ENCODE peak calls at places on chromosomes 7 and 10, in four cellular contexts. L is T-cell, C is NCI-H446 treated with DMSO at 0.1 percent for 48 hours, N is GM04504. P is an unnamed sample.

GRCh38 chr10:132539431-132539839 is 1.8 kb downstream of the INPP5A start:
- DNase-seq in N (no peak), L (peak; percentile 60), C (no peak), P (no peak)

GRCh38 chr7:112654322-112655216 is 135.6 kb downstream of the TMEM168 start:
- DNase-seq in N (no peak), L (no peak), C (no peak), P (no peak)

GRCh38 chr7:47942132-47942531 is 6.1 kb downstream of the PKD1L1 start:
- DNase-seq in L (no peak), C (no peak), N (no peak), P (no peak)

GRCh38 chr10:70537398-70538194 is 59.0 kb downstream of the PALD1 start:
- DNase-seq in N (no peak), L (no peak), C (no peak), P (no peak)

GRCh38 chr10:114611617-114612016 is 46.5 kb downstream of the ABLIM1 start:
- DNase-seq in C (no peak), N (no peak), L (no peak), P (no peak)

GRCh38 chr10:106078796-106079576 is 1085.5 kb downstream of the SORCS1 start:
- DNase-seq in C (no peak), L (no peak), N (peak; percentile 3), P (no peak)

GRCh38 chr7:109522585-109522984 is 952.9 kb downstream of the DNAJB9 start:
- DNase-seq in L (no peak), C (no peak), N (no peak), P (no peak)

GRCh38 chr7:151877911-151878835 is 1.3 kb upstream of the PRKAG2 start:
- DNase-seq in L (no peak), N (no peak), C (no peak), P (no peak)

GRCh38 chr10:93160829-93161228 is 87.1 kb downstream of the CYP26A1 start:
- DNase-seq in L (no peak), N (peak; percentile 90), C (no peak), P (no peak)

GRCh38 chr7:101527844-101528667 is 101.0 kb downstream of the MYL10 start:
- DNase-seq in L (no peak), N (no peak), C (no peak), P (no peak)

GRCh38 chr7:6160191-6160623 is 112.2 kb downstream of the CYTH3 start:
- DNase-seq in L (no peak), N (peak; percentile 69), C (no peak), P (no peak)

GRCh38 chr10:25105753-25106260 is 69.0 kb upstream of the GPR158 start:
- DNase-seq in C (no peak), N (no peak), L (no peak), P (no peak)

GRCh38 chr10:122476034-122476695 is 14.8 kb downstream of the HTRA1 start:
- DNase-seq in C (no peak), N (no peak), L (no peak), P (no peak)

GRCh38 chr7:81822811-81823210 is 53.0 kb upstream of the HGF start:
- DNase-seq in L (no peak), N (no peak), C (no peak), P (no peak)

GRCh38 chr10:88154596-88155250 is 291.3 kb downstream of the PTEN start:
- DNase-seq in L (no peak), N (peak; percentile 79), C (no peak), P (no peak)

GRCh38 chr10:71756441-71757191 is 16.7 kb downstream of the VSIR start:
- DNase-seq in C (no peak), L (no peak), N (peak; percentile 69), P (no peak)

GRCh38 chr10:96789571-96790108 is 42.5 kb upstream of the LCOR start:
- DNase-seq in N (no peak), L (peak; percentile 59), C (no peak), P (no peak)

GRCh38 chr7:80412842-80413241 is 99.0 kb downstream of the GNAT3 start:
- DNase-seq in L (no peak), N (no peak), C (no peak), P (no peak)

GRCh38 chr7:142168746-142169145 is 57.2 kb downstream of the MGAM2 start:
- DNase-seq in N (no peak), L (no peak), C (no peak), P (no peak)

GRCh38 chr10:22253578-22253882 is 35.7 kb upstream of the EBLN1 start:
- DNase-seq in C (no peak), N (no peak), L (peak; percentile 39), P (peak; percentile 18)